ENCODE peak calls at places on chromosomes 5 and 9, in nine cellular contexts. T is fibroblast of lung, H is pancreas, Z is cardiac fibroblast, Y is uterus, A is upper lobe of right lung, U is cardiac muscle cell, Q is Peyer's patch, L is endodermal cell. K is an unnamed sample.
A peak's percentile ranks its signal among the peaks of the same experiment; 100 is the strongest.

GRCh38 chr9:87668722-87669121 is 57.2 kb upstream of the CTSL start:
- DNase-seq in U (no peak), H (no peak), Z (no peak), Y (no peak), Q (no peak), A (no peak), L (no peak), T (no peak), K (no peak)

GRCh38 chr9:110156902-110157301 is 51.1 kb downstream of the C9orf152 start:
- DNase-seq in L (no peak), U (no peak), T (peak; percentile 66), Y (no peak), A (no peak), Z (peak; percentile 59), Q (no peak), H (no peak), K (peak; percentile 50)

GRCh38 chr5:94849821-94850736 is 231.6 kb downstream of the SLF1 start:
- DNase-seq in A (no peak), L (peak; percentile 65), T (peak; percentile 76), H (no peak), Z (peak; percentile 74), Q (no peak), U (peak; percentile 51), Y (no peak), K (peak; percentile 78)

GRCh38 chr5:88142801-88143692 is 125.6 kb downstream of the TMEM161B start:
- DNase-seq in T (peak; percentile 65), U (no peak), L (peak; percentile 49), H (no peak), Y (peak; percentile 51), Z (peak; percentile 31), A (no peak), Q (no peak), K (peak; percentile 11)

GRCh38 chr9:116100711-116101111 is 52.9 kb upstream of the PAPPA start:
- DNase-seq in U (no peak), H (no peak), Y (no peak), Q (no peak), A (no peak), L (no peak), T (peak; percentile 91), Z (peak; percentile 60), K (peak; percentile 77)

GRCh38 chr5:111122398-111122797 is 30.2 kb downstream of the WDR36 start:
- DNase-seq in U (no peak), T (no peak), Z (no peak), Q (no peak), Y (no peak), L (no peak), A (no peak), H (no peak), K (no peak)

GRCh38 chr9:2613730-2614271 is 7.8 kb upstream of the VLDLR start:
- DNase-seq in H (no peak), T (no peak), Y (no peak), Z (no peak), L (peak; percentile 72), Q (no peak), U (no peak), A (no peak), K (no peak)

GRCh38 chr5:39977231-39977630 is 552.5 kb upstream of the DAB2 start:
- DNase-seq in L (no peak), Y (no peak), A (no peak), Q (no peak), U (no peak), H (no peak), T (peak; percentile 7), Z (no peak), K (peak; percentile 8)

GRCh38 chr5:143040622-143041021 is 270.4 kb downstream of the ARHGAP26 start:
- DNase-seq in Y (no peak), L (no peak), Z (no peak), T (no peak), A (no peak), U (no peak), H (no peak), Q (no peak), K (no peak)

GRCh38 chr9:16202913-16203734 is 650.3 kb downstream of the CCDC171 start:
- DNase-seq in L (peak; percentile 64), H (no peak), Z (peak; percentile 77), A (no peak), U (no peak), Y (no peak), T (peak; percentile 98), Q (no peak), K (peak; percentile 86)

GRCh38 chr5:179167871-179168451 is 107.8 kb downstream of the ZNF354C start:
- DNase-seq in L (no peak), T (no peak), Q (no peak), A (peak; percentile 46), U (no peak), Y (no peak), H (no peak), Z (no peak), K (no peak)

GRCh38 chr5:7592910-7593309 is 197.0 kb downstream of the ADCY2 start:
- DNase-seq in Z (no peak), Y (no peak), Q (no peak), L (peak; percentile 68), U (peak; percentile 27), H (no peak), T (no peak), A (no peak), K (no peak)

GRCh38 chr9:128716581-128717254 is 7.2 kb downstream of the ZDHHC12 start:
- DNase-seq in A (peak; percentile 41), U (no peak), H (no peak), T (no peak), Z (no peak), L (no peak), Q (peak; percentile 36), Y (no peak), K (no peak)

GRCh38 chr9:136543830-136544548 is 1.9 kb downstream of the NOTCH1 start:
- DNase-seq in Z (no peak), T (no peak), L (no peak), A (no peak), Y (no peak), U (no peak), Q (peak; percentile 78), H (peak; percentile 73), K (no peak)

GRCh38 chr9:98034593-98035546 is 21.7 kb upstream of the NANS start:
- DNase-seq in Y (peak; percentile 90), Q (peak; percentile 81), A (peak; percentile 82), Z (peak; percentile 88), U (peak; percentile 88), T (peak; percentile 45), L (peak; percentile 94), H (peak; percentile 86), K (peak; percentile 83)
- H3K4me3 ChIP-seq in Y (no peak overlapping the region), Q (no peak overlapping the region), A (no peak overlapping the region), Z (no peak overlapping the region), U (no peak overlapping the region), T (no peak overlapping the region), L (no peak overlapping the region), H (no peak overlapping the region), K (no peak overlapping the region)

DNA sequence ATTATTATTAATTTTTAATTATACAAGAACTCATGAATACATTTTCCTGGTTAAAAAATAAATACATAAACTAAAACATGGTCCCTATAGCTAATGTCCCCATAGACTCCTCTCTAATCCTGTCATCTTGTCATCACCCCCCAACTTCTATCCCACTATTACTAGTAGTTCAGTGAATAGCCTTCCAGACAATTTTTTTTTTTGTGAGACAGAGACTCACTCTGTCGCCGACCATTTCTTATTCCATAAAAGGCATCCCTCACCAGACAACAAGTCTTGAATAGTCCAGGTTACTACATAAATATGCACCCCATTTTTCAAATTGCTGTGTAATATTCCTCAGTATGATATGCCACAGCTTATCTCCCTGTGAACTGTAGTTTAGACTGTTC is 6.5 kb upstream of the ABLIM3 start:
- DNase-seq in Q (no peak), L (no peak), U (no peak), Z (no peak), T (no peak), A (no peak), H (no peak), Y (no peak), K (no peak)
- H3K4me3 ChIP-seq in Q (no peak overlapping the region), L (no peak overlapping the region), U (no peak overlapping the region), Z (no peak overlapping the region), T (no peak overlapping the region), A (no peak overlapping the region), H (no peak overlapping the region), Y (no peak overlapping the region), K (no peak overlapping the region)

GRCh38 chr9:4760122-4760521 is 19.1 kb upstream of the AK3 start:
- DNase-seq in Q (no peak), Z (no peak), H (no peak), A (no peak), U (no peak), T (no peak), Y (no peak), L (no peak), K (no peak)

GRCh38 chr9:4764033-4764432 is 23.0 kb upstream of the AK3 start:
- DNase-seq in H (no peak), U (no peak), A (no peak), Z (no peak), Q (no peak), L (no peak), T (no peak), Y (no peak), K (no peak)

GRCh38 chr9:4756420-4756819 is 15.4 kb upstream of the AK3 start:
- DNase-seq in Z (no peak), L (no peak), Q (no peak), H (no peak), T (no peak), U (no peak), A (no peak), Y (no peak), K (no peak)

GRCh38 chr9:4762889-4763521 is 22.0 kb upstream of the AK3 start:
- DNase-seq in U (peak; percentile 13), Y (peak; percentile 43), T (peak; percentile 32), A (no peak), L (peak; percentile 89), H (peak; percentile 37), Q (peak; percentile 52), Z (peak; percentile 52), K (peak; percentile 48)

GRCh38 chr9:4762108-4762888 is 21.3 kb upstream of the AK3 start:
- DNase-seq in A (peak; percentile 71), U (peak; percentile 70), T (peak; percentile 65), Q (peak; percentile 78), L (peak; percentile 92), Y (peak; percentile 73), H (peak; percentile 80), Z (peak; percentile 85), K (peak; percentile 87)
- H3K4me3 ChIP-seq in A (peak overlapping the region; percentile 36), U (no peak overlapping the region), T (no peak overlapping the region), Q (peak overlapping the region; percentile 12), L (no peak overlapping the region), Y (no peak overlapping the region), H (peak overlapping the region; percentile 28), Z (no peak overlapping the region), K (no peak overlapping the region)

GRCh38 chr9:134604834-134605233 is 36.8 kb upstream of the COL5A1 start:
- DNase-seq in Q (no peak), Z (no peak), H (no peak), T (no peak), A (no peak), Y (peak; percentile 13), U (no peak), L (no peak), K (no peak)

GRCh38 chr9:134600431-134600830 is 41.2 kb upstream of the COL5A1 start:
- DNase-seq in Y (no peak), Z (no peak), L (no peak), U (no peak), Q (no peak), H (no peak), T (no peak), A (no peak), K (no peak)

GRCh38 chr9:134601764-134602163 is 39.8 kb upstream of the COL5A1 start:
- DNase-seq in Y (no peak), L (no peak), U (no peak), T (peak; percentile 61), A (no peak), Q (no peak), H (no peak), Z (peak; percentile 50), K (peak; percentile 30)

GRCh38 chr9:134600836-134601638 is 40.6 kb upstream of the COL5A1 start:
- DNase-seq in Q (no peak), Z (no peak), L (no peak), T (no peak), U (no peak), A (no peak), Y (no peak), H (no peak), K (no peak)

GRCh38 chr9:134602547-134603362 is 38.8 kb upstream of the COL5A1 start:
- DNase-seq in L (peak; percentile 81), Q (no peak), H (no peak), Z (peak; percentile 99), Y (peak; percentile 80), A (no peak), T (peak; percentile 100), U (peak; percentile 72), K (peak; percentile 99)
- H3K4me3 ChIP-seq in L (no peak overlapping the region), Q (no peak overlapping the region), H (no peak overlapping the region), Z (no peak overlapping the region), Y (no peak overlapping the region), A (no peak overlapping the region), T (no peak overlapping the region), U (no peak overlapping the region), K (no peak overlapping the region)

K was measured in fibroblast of pulmonary artery.